ENCODE peak calls at places on chromosomes 12 and 14, in four cellular contexts. J is GM20000, E is neural progenitor cell, T is neural crest cell. U is an unnamed sample.

GRCh38 chr14:96792003-96792402 is 5.2 kb upstream of the VRK1 start:
- DNase-seq in E (no peak), J (no peak), T (no peak), U (no peak)

GRCh38 chr12:42498549-42499247 is 90.8 kb downstream of the PRICKLE1 start:
- DNase-seq in J (no peak), E (no peak), T (no peak), U (no peak)

GRCh38 chr12:247271-247670 is 15.4 kb downstream of the SLC6A13 start:
- DNase-seq in J (no peak), E (no peak), T (no peak), U (no peak)

GRCh38 chr12:104935892-104936291 is 22.2 kb downstream of the SLC41A2 start:
- DNase-seq in T (no peak), E (no peak), J (no peak), U (no peak)

GRCh38 chr12:64675795-64676194 is 65.5 kb downstream of the RASSF3 start:
- DNase-seq in E (no peak), J (no peak), T (no peak), U (no peak)

GRCh38 chr12:12646483-12647072 is 34.9 kb downstream of the CREBL2 start:
- DNase-seq in J (peak; percentile 31), T (no peak), E (no peak), U (no peak)

GRCh38 chr14:33839193-33840076 is 111.4 kb downstream of the EGLN3 start:
- DNase-seq in T (peak; percentile 53), J (peak; percentile 64), E (peak; percentile 80), U (peak; percentile 60)

GRCh38 chr14:56390859-56391258 is 188.7 kb upstream of the TMEM260 start:
- DNase-seq in E (no peak), T (no peak), J (no peak), U (no peak)

GRCh38 chr12:106149096-106149784 is 10.5 kb upstream of the NUAK1 start:
- DNase-seq in J (no peak), T (no peak), E (peak; percentile 33), U (no peak)

GRCh38 chr12:50979369-50980052 is 27.2 kb downstream of the HIGD1C start:
- DNase-seq in E (no peak), T (no peak), J (peak; percentile 41), U (no peak)

GRCh38 chr12:10221846-10222245 is 9.2 kb downstream of the GABARAPL1 start:
- DNase-seq in T (no peak), J (no peak), E (no peak), U (no peak)

GRCh38 chr14:51563560-51563959 is 88.2 kb upstream of the FRMD6 start:
- DNase-seq in T (no peak), J (no peak), E (no peak), U (no peak)

GRCh38 chr12:121535150-121536057 is 45.4 kb downstream of the KDM2B start:
- DNase-seq in T (no peak), J (no peak), E (no peak), U (no peak)

GRCh38 chr12:52975820-52976573 is 27.1 kb downstream of the KRT18 start:
- DNase-seq in T (no peak), E (peak; percentile 50), J (no peak), U (no peak)

GRCh38 chr12:130177615-130178014 is 15.4 kb downstream of the FZD10 start:
- DNase-seq in T (no peak), E (no peak), J (no peak), U (no peak)

GRCh38 chr12:91854725-91855124 is 290.9 kb downstream of the BTG1 start:
- DNase-seq in E (no peak), T (no peak), J (no peak), U (no peak)

GRCh38 chr14:44963775-44964380 is 1.9 kb downstream of the TOGARAM1 start:
- DNase-seq in E (peak; percentile 51), J (no peak), T (no peak), U (no peak)

GRCh38 chr14:51488569-51489220 is 163.0 kb upstream of the FRMD6 start:
- DNase-seq in T (no peak), E (no peak), J (no peak), U (no peak)

GRCh38 chr14:102516531-102517411 is 7.2 kb upstream of the ANKRD9 start:
- DNase-seq in J (peak; percentile 90), T (peak; percentile 83), E (peak; percentile 83), U (peak; percentile 91)

GRCh38 chr14:36420288-36420687 is 99.7 kb downstream of the NKX2-1 start:
- DNase-seq in J (no peak), E (peak; percentile 65), T (no peak), U (no peak)

GRCh38 chr14:103749452-103749851 is 33.8 kb downstream of the ZFYVE21 start:
- DNase-seq in J (no peak), E (no peak), T (no peak), U (no peak)

GRCh38 chr12:51891843-51892242 is 3.9 kb downstream of the ANKRD33 start:
- DNase-seq in J (peak; percentile 56), T (no peak), E (no peak), U (no peak)

GRCh38 chr14:21056520-21057163 is 980 bp upstream of the RNASE8 start:
- DNase-seq in T (no peak), E (no peak), J (no peak), U (no peak)

GRCh38 chr14:21058903-21059302 is 1.3 kb downstream of the RNASE8 start:
- DNase-seq in J (no peak), E (no peak), T (no peak), U (no peak)

GRCh38 chr14:21055473-21056117 is 2.0 kb upstream of the RNASE8 start:
- DNase-seq in J (no peak), T (no peak), E (no peak), U (no peak)

GRCh38 chr14:21059842-21060589 is 2.4 kb downstream of the RNASE8 start:
- DNase-seq in E (no peak), T (no peak), J (no peak), U (no peak)

GRCh38 chr14:21057803-21058675 is at the start of gene RNASE8:
- DNase-seq in T (no peak), E (no peak), J (no peak), U (no peak)
- TF ChIP-seq CTCF in T (no peak), E (no peak), J (no peak), U (no peak)

GRCh38 chr14:90274019-90274418 is 17.7 kb downstream of the PSMC1 start:
- DNase-seq in T (no peak), E (no peak), J (no peak), U (no peak)
- TF ChIP-seq CTCF in T (no peak), E (peak; percentile 28), J (no peak), U (no peak)

GRCh38 chr14:69300601-69301221 is 40.8 kb downstream of the GALNT16 start:
- DNase-seq in E (no peak), J (no peak), T (no peak), U (no peak)

GRCh38 chr14:69303086-69303485 is 43.1 kb downstream of the GALNT16 start:
- DNase-seq in J (no peak), T (no peak), E (no peak), U (peak; percentile 5)

GRCh38 chr14:69298131-69299071 is 38.4 kb downstream of the GALNT16 start:
- DNase-seq in T (no peak), J (no peak), E (peak; percentile 37), U (no peak)

GRCh38 chr14:69299286-69300035 is 39.5 kb downstream of the GALNT16 start:
- DNase-seq in T (no peak), E (peak; percentile 43), J (no peak), U (no peak)
- TF ChIP-seq CTCF in T (no peak), E (peak; percentile 44), J (no peak), U (no peak)

GRCh38 chr14:50434530-50434929 is 37.8 kb upstream of the CDKL1 start:
- DNase-seq in T (no peak), J (no peak), E (no peak), U (no peak)

DNA sequence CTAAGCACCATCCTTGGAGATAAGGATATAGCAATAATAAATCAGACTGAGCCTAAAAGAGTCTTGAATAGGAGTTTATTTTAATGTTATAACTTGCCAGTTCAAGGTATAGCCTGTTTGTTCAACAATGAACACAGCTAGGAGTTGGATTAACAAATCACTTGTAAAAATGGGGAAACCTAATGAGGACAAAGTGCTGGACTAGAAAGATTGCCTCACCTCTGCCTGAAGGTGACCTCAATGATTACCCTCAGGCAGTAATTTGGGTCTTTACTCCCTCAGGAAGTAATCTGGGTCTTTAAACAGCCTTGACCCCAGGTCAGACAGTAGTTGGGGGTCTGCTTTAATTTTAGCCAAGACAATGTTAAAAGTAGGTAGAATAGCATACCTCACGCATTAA is 35.5 kb upstream of the CDKL1 start:
- DNase-seq in J (no peak), T (no peak), E (no peak), U (no peak)
- TF ChIP-seq CTCF in J (no peak), T (no peak), E (no peak), U (no peak)